ENCODE peak calls at places on chromosomes 13 and 19, in eight cellular contexts. One of them, this sample, is unnamed.

GRCh38 chr19:49271080-49271753 is 53.8 kb downstream of the SLC6A16 start:
- DNase-seq in HepG2: no peak
- DNase-seq in transverse colon: no peak
- DNase-seq in A549: no peak
- DNase-seq in stomach: no peak
- DNase-seq in suprapubic skin: no peak
- DNase-seq in ovary: no peak
- DNase-seq in tibial nerve: no peak
- DNase-seq in this sample: no peak

GRCh38 chr19:1168877-1169791 is 4.9 kb downstream of the SBNO2 start:
- DNase-seq in transverse colon: no peak
- DNase-seq in suprapubic skin: peak; percentile 69
- DNase-seq in HepG2: peak; percentile 50
- DNase-seq in tibial nerve: no peak
- DNase-seq in A549: no peak
- DNase-seq in ovary: peak; percentile 80
- DNase-seq in stomach: peak; percentile 82
- DNase-seq in this sample: peak; percentile 82

GRCh38 chr13:34070544-34071303 is 252.8 kb downstream of the RFC3 start:
- DNase-seq in ovary: no peak
- DNase-seq in HepG2: peak; percentile 9
- DNase-seq in A549: no peak
- DNase-seq in suprapubic skin: no peak
- DNase-seq in tibial nerve: no peak
- DNase-seq in transverse colon: no peak
- DNase-seq in stomach: no peak
- DNase-seq in this sample: no peak

GRCh38 chr19:20503536-20503935 is 62.0 kb downstream of the ZNF737 start:
- DNase-seq in tibial nerve: no peak
- DNase-seq in transverse colon: no peak
- DNase-seq in A549: no peak
- DNase-seq in ovary: no peak
- DNase-seq in stomach: peak; percentile 26
- DNase-seq in HepG2: no peak
- DNase-seq in suprapubic skin: no peak
- DNase-seq in this sample: no peak

GRCh38 chr13:110392510-110393233 is 85.6 kb downstream of the COL4A2 start:
- DNase-seq in ovary: no peak
- DNase-seq in transverse colon: no peak
- DNase-seq in suprapubic skin: no peak
- DNase-seq in HepG2: no peak
- DNase-seq in tibial nerve: no peak
- DNase-seq in A549: no peak
- DNase-seq in stomach: no peak
- DNase-seq in this sample: no peak

GRCh38 chr13:90979059-90979458 is 368.4 kb upstream of the MIR17HG start:
- DNase-seq in A549: no peak
- DNase-seq in stomach: no peak
- DNase-seq in tibial nerve: no peak
- DNase-seq in ovary: no peak
- DNase-seq in suprapubic skin: no peak
- DNase-seq in HepG2: no peak
- DNase-seq in transverse colon: no peak
- DNase-seq in this sample: no peak

GRCh38 chr13:98871727-98872126 is 106.1 kb downstream of the DOCK9 start:
- DNase-seq in suprapubic skin: no peak
- DNase-seq in stomach: no peak
- DNase-seq in ovary: no peak
- DNase-seq in tibial nerve: no peak
- DNase-seq in HepG2: no peak
- DNase-seq in transverse colon: no peak
- DNase-seq in A549: no peak
- DNase-seq in this sample: no peak

GRCh38 chr19:7326105-7326877 is 22.4 kb upstream of the ARHGEF18 start:
- DNase-seq in ovary: no peak
- DNase-seq in stomach: no peak
- DNase-seq in transverse colon: peak; percentile 74
- DNase-seq in tibial nerve: no peak
- DNase-seq in suprapubic skin: peak; percentile 25
- DNase-seq in HepG2: peak; percentile 56
- DNase-seq in A549: no peak
- DNase-seq in this sample: no peak

GRCh38 chr13:44132710-44133109 is 240.9 kb upstream of the SERP2 start:
- DNase-seq in transverse colon: peak; percentile 21
- DNase-seq in tibial nerve: peak; percentile 15
- DNase-seq in A549: no peak
- DNase-seq in HepG2: no peak
- DNase-seq in ovary: no peak
- DNase-seq in stomach: peak; percentile 64
- DNase-seq in suprapubic skin: peak; percentile 67
- DNase-seq in this sample: peak; percentile 78
- TF ChIP-seq EP300 in transverse colon: no peak
- TF ChIP-seq EP300 in tibial nerve: peak; percentile 54
- TF ChIP-seq EP300 in A549: no peak
- TF ChIP-seq EP300 in HepG2: no peak
- TF ChIP-seq EP300 in ovary: no peak
- TF ChIP-seq EP300 in stomach: no peak
- TF ChIP-seq EP300 in suprapubic skin: no peak
- TF ChIP-seq EP300 in this sample: no peak

DNA sequence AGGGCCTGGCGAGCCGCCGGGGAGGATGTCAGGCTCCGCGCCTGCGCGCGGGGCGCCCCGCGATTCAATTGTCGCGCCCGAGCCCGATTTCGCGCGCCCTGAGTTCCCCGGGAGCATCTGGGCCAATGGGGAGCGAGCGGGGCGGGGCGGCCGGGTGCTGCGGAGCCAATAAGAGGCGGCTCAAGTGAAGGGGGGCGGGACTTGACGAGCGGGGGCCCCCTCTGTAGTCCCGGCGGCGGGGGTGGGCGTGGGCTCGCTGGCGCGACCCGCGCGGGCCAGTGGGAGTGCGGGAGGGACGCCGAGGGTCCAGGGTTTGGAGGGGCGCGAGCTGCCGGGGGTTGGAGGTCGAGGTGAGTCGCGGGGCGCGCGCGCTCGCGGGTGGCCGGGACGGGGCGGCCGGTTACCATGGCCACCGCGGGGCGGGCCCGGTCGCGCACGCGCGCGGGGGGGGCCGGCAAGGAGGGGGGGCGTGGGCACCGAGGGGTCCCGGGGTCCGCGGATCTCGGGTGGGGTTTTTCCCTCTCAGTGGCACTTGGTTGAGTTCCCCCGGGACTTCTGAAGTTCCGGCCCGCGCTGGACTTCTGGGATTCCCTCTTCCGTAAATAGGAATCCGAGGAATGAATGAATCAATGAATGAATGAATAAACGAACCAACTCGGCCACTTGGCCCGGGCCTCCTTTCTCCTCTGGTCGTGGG is 744 bp downstream of the UHRF1 start:
- DNase-seq in tibial nerve: peak; percentile 89
- DNase-seq in suprapubic skin: peak; percentile 93
- DNase-seq in ovary: peak; percentile 90
- DNase-seq in transverse colon: peak; percentile 92
- DNase-seq in A549: peak; percentile 85
- DNase-seq in HepG2: peak; percentile 81
- DNase-seq in stomach: peak; percentile 93
- DNase-seq in this sample: peak; percentile 99
- TF ChIP-seq POLR2A in tibial nerve: no peak
- TF ChIP-seq POLR2A in suprapubic skin: no peak
- TF ChIP-seq POLR2A in ovary: no peak
- TF ChIP-seq POLR2A in transverse colon: no peak
- TF ChIP-seq POLR2A in A549: no peak
- TF ChIP-seq POLR2A in HepG2: no peak
- TF ChIP-seq POLR2A in stomach: no peak
- TF ChIP-seq POLR2A in this sample: no peak

DNA sequence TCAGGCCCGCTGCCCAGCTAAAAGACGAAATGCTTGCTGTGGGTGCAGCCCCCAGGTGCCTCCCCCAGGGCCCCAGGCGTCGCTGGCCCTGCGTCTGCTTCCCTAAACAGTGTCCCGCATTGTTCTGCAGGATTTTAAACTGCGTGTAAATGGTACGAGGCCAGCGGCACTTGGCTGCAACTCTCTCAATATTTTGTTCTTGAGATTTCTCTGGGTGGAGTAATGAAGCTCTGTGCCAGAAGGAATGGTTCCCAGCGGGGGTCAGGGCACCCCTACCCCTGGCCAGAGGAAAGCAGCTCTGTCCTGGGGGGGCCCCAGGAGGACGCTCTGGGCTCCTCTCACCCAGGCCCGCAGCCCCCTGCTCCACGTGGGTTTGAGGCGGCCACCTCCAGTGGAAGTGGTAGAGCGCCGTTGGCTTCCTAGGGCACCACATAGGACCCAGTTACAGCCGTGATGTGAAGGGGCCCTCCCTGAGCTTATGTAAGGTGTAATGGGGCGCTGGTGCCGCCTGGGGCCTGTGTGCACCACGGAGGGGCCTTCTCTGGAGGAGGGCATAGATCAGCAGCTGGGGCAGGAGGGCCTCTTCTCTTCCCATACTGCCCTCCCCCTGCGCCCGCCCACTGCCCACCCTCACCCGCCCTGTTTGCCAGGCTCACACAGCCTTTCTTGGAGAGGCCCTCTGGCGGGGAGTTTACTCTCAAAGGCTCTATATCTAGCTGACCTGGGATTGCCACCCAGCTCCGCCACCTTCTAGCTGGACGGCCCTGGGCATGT is 19.8 kb downstream of the PAK4 start:
- DNase-seq in stomach: no peak
- DNase-seq in tibial nerve: no peak
- DNase-seq in A549: no peak
- DNase-seq in ovary: no peak
- DNase-seq in suprapubic skin: no peak
- DNase-seq in HepG2: peak; percentile 86
- DNase-seq in transverse colon: peak; percentile 45
- DNase-seq in this sample: no peak
- TF ChIP-seq EP300 in stomach: no peak
- TF ChIP-seq EP300 in tibial nerve: peak; percentile 30
- TF ChIP-seq EP300 in A549: no peak
- TF ChIP-seq EP300 in ovary: no peak
- TF ChIP-seq EP300 in suprapubic skin: no peak
- TF ChIP-seq EP300 in HepG2: no peak
- TF ChIP-seq EP300 in transverse colon: no peak
- TF ChIP-seq EP300 in this sample: no peak

GRCh38 chr19:15368051-15368632 is 11.4 kb downstream of the AKAP8 start:
- DNase-seq in ovary: no peak
- DNase-seq in suprapubic skin: no peak
- DNase-seq in stomach: no peak
- DNase-seq in HepG2: no peak
- DNase-seq in A549: no peak
- DNase-seq in tibial nerve: no peak
- DNase-seq in transverse colon: no peak
- DNase-seq in this sample: no peak

GRCh38 chr19:15369594-15369891 is 10.0 kb downstream of the AKAP8 start:
- DNase-seq in ovary: no peak
- DNase-seq in HepG2: no peak
- DNase-seq in stomach: no peak
- DNase-seq in A549: no peak
- DNase-seq in suprapubic skin: no peak
- DNase-seq in transverse colon: no peak
- DNase-seq in tibial nerve: no peak
- DNase-seq in this sample: no peak

GRCh38 chr19:15371119-15371518 is 8.5 kb downstream of the AKAP8 start:
- DNase-seq in suprapubic skin: no peak
- DNase-seq in A549: no peak
- DNase-seq in transverse colon: no peak
- DNase-seq in ovary: no peak
- DNase-seq in stomach: no peak
- DNase-seq in HepG2: no peak
- DNase-seq in tibial nerve: no peak
- DNase-seq in this sample: no peak

GRCh38 chr19:15367439-15367838 is 12.1 kb downstream of the AKAP8 start:
- DNase-seq in suprapubic skin: no peak
- DNase-seq in tibial nerve: no peak
- DNase-seq in stomach: no peak
- DNase-seq in transverse colon: no peak
- DNase-seq in HepG2: no peak
- DNase-seq in A549: no peak
- DNase-seq in ovary: no peak
- DNase-seq in this sample: no peak

DNA sequence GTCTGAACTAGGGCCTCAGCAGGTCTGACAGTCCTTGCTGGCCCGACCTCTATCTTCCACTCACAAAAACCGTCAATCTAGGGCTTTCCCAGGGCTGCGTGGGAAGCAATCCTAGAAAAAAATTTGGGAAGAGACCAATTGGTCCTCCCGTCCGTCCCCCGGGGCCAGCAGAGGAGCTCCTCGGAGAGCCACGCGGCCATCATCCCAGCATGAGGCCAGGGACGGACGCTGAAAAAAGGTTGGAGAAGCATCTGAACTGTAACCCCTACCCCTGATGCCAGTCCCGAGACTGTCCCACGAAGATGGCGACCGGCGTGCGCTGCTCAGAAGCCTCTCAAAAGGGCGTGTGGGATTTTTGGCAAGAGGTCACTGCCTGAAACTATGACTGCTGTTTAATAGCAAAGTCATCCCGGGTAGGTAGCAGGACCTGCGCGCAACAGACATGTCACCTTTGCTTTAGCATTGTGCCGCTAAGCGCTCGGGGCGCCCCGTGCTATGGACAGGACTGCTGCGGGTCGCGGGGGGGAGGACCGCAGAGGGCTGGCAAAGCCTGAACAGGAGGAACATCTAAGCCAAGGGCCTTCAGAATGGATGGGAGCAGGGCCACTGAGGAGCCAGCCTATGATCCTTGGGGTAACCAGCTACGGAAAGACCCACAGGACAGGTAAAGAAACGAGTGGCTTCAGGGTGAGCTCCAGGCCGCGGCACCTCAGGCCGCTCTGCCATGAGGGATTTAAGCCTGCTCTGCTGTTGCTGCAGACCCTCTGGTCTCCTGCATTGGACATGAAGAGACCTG is 10.6 kb downstream of the AKAP8 start:
- DNase-seq in suprapubic skin: no peak
- DNase-seq in A549: no peak
- DNase-seq in HepG2: no peak
- DNase-seq in stomach: no peak
- DNase-seq in transverse colon: no peak
- DNase-seq in tibial nerve: no peak
- DNase-seq in ovary: no peak
- DNase-seq in this sample: peak; percentile 72
- TF ChIP-seq POLR2A in suprapubic skin: no peak
- TF ChIP-seq POLR2A in A549: no peak
- TF ChIP-seq POLR2A in HepG2: no peak
- TF ChIP-seq POLR2A in stomach: no peak
- TF ChIP-seq POLR2A in transverse colon: no peak
- TF ChIP-seq POLR2A in tibial nerve: no peak
- TF ChIP-seq POLR2A in ovary: no peak
- TF ChIP-seq POLR2A in this sample: no peak